ENCODE peak calls at places on chromosomes 11 and 22, in five cellular contexts. One of them, this sample, is unnamed.

GRCh38 chr11:47345890-47346563 is 6.5 kb downstream of the MYBPC3 start:
- DNase-seq in A549: no peak
- DNase-seq in HCT116: no peak
- DNase-seq in right lobe of liver: no peak
- DNase-seq in hepatocyte: no peak
- DNase-seq in this sample: no peak

GRCh38 chr11:45232341-45233080 is 53.6 kb downstream of the SYT13 start:
- DNase-seq in A549: no peak
- DNase-seq in hepatocyte: no peak
- DNase-seq in right lobe of liver: no peak
- DNase-seq in HCT116: no peak
- DNase-seq in this sample: no peak

GRCh38 chr11:109644158-109644557 is 222.2 kb downstream of the C11orf87 start:
- DNase-seq in right lobe of liver: no peak
- DNase-seq in HCT116: no peak
- DNase-seq in A549: no peak
- DNase-seq in hepatocyte: peak; percentile 20
- DNase-seq in this sample: no peak

GRCh38 chr22:19619144-19620009 is 94.9 kb upstream of the SEPTIN5 start:
- DNase-seq in HCT116: no peak
- DNase-seq in right lobe of liver: no peak
- DNase-seq in A549: no peak
- DNase-seq in hepatocyte: no peak
- DNase-seq in this sample: no peak

GRCh38 chr22:33544707-33545106 is 375.6 kb downstream of the LARGE1 start:
- DNase-seq in A549: no peak
- DNase-seq in hepatocyte: no peak
- DNase-seq in right lobe of liver: no peak
- DNase-seq in HCT116: no peak
- DNase-seq in this sample: no peak

GRCh38 chr11:128745296-128746183 is 51.7 kb downstream of the FLI1 start:
- DNase-seq in A549: no peak
- DNase-seq in hepatocyte: peak; percentile 22
- DNase-seq in HCT116: no peak
- DNase-seq in right lobe of liver: no peak
- DNase-seq in this sample: no peak

GRCh38 chr11:92717240-92717639 is 252.2 kb upstream of the MTNR1B start:
- DNase-seq in A549: no peak
- DNase-seq in hepatocyte: no peak
- DNase-seq in HCT116: no peak
- DNase-seq in right lobe of liver: no peak
- DNase-seq in this sample: peak; percentile 5

GRCh38 chr11:96155627-96156378 is 187.2 kb downstream of the MAML2 start:
- DNase-seq in hepatocyte: peak; percentile 85
- DNase-seq in A549: peak; percentile 51
- DNase-seq in right lobe of liver: no peak
- DNase-seq in HCT116: peak; percentile 27
- DNase-seq in this sample: peak; percentile 73

GRCh38 chr11:46238078-46238966 is 39.1 kb upstream of the CREB3L1 start:
- DNase-seq in HCT116: no peak
- DNase-seq in right lobe of liver: peak; percentile 65
- DNase-seq in hepatocyte: peak; percentile 81
- DNase-seq in A549: peak; percentile 60
- DNase-seq in this sample: peak; percentile 54

GRCh38 chr11:64998690-64999431 is 2.1 kb upstream of the BATF2 start:
- DNase-seq in HCT116: no peak
- DNase-seq in hepatocyte: peak; percentile 81
- DNase-seq in A549: peak; percentile 65
- DNase-seq in right lobe of liver: no peak
- DNase-seq in this sample: no peak
- H3K27ac ChIP-seq in HCT116: no peak overlapping the region
- H3K27ac ChIP-seq in hepatocyte: peak overlapping the region; percentile 99
- H3K27ac ChIP-seq in A549: peak overlapping the region; percentile 61
- H3K27ac ChIP-seq in right lobe of liver: no peak overlapping the region
- H3K27ac ChIP-seq in this sample: peak overlapping the region; percentile 30

GRCh38 chr11:15967166-15967565 is 389.2 kb downstream of the SOX6 start:
- DNase-seq in right lobe of liver: no peak
- DNase-seq in hepatocyte: peak; percentile 58
- DNase-seq in A549: peak; percentile 13
- DNase-seq in HCT116: no peak
- DNase-seq in this sample: peak; percentile 34
- TF ChIP-seq CTCF in right lobe of liver: no peak
- TF ChIP-seq CTCF in hepatocyte: no peak
- TF ChIP-seq CTCF in A549: no peak
- TF ChIP-seq CTCF in HCT116: no peak
- TF ChIP-seq CTCF in this sample: no peak

GRCh38 chr11:3051435-3052108 is 5.7 kb downstream of the CARS1 start:
- DNase-seq in hepatocyte: no peak
- DNase-seq in A549: no peak
- DNase-seq in HCT116: no peak
- DNase-seq in right lobe of liver: no peak
- DNase-seq in this sample: no peak
- H3K27ac ChIP-seq in hepatocyte: no peak overlapping the region
- H3K27ac ChIP-seq in A549: no peak overlapping the region
- H3K27ac ChIP-seq in HCT116: no peak overlapping the region
- H3K27ac ChIP-seq in right lobe of liver: no peak overlapping the region
- H3K27ac ChIP-seq in this sample: peak overlapping the region; percentile 87

GRCh38 chr11:75654314-75654713 is 14.5 kb downstream of the MAP6 start:
- DNase-seq in HCT116: no peak
- DNase-seq in hepatocyte: no peak
- DNase-seq in right lobe of liver: no peak
- DNase-seq in A549: no peak
- DNase-seq in this sample: peak; percentile 73

GRCh38 chr11:75653532-75653931 is 15.3 kb downstream of the MAP6 start:
- DNase-seq in A549: no peak
- DNase-seq in HCT116: no peak
- DNase-seq in hepatocyte: no peak
- DNase-seq in right lobe of liver: no peak
- DNase-seq in this sample: no peak

GRCh38 chr11:75655619-75656018 is 13.2 kb downstream of the MAP6 start:
- DNase-seq in hepatocyte: no peak
- DNase-seq in HCT116: no peak
- DNase-seq in A549: no peak
- DNase-seq in right lobe of liver: no peak
- DNase-seq in this sample: no peak

GRCh38 chr11:75652936-75653335 is 15.9 kb downstream of the MAP6 start:
- DNase-seq in hepatocyte: no peak
- DNase-seq in HCT116: no peak
- DNase-seq in right lobe of liver: no peak
- DNase-seq in A549: no peak
- DNase-seq in this sample: no peak

GRCh38 chr11:75656044-75656726 is 12.7 kb downstream of the MAP6 start:
- DNase-seq in hepatocyte: no peak
- DNase-seq in A549: no peak
- DNase-seq in HCT116: no peak
- DNase-seq in right lobe of liver: no peak
- DNase-seq in this sample: peak; percentile 34
- TF ChIP-seq CTCF in hepatocyte: no peak
- TF ChIP-seq CTCF in A549: no peak
- TF ChIP-seq CTCF in HCT116: no peak
- TF ChIP-seq CTCF in right lobe of liver: no peak
- TF ChIP-seq CTCF in this sample: no peak

GRCh38 chr11:57616595-57616994 is 19.1 kb downstream of the SERPING1 start:
- DNase-seq in HCT116: no peak
- DNase-seq in A549: no peak
- DNase-seq in right lobe of liver: peak; percentile 78
- DNase-seq in hepatocyte: no peak
- DNase-seq in this sample: no peak
- H3K27ac ChIP-seq in HCT116: no peak overlapping the region
- H3K27ac ChIP-seq in A549: no peak overlapping the region
- H3K27ac ChIP-seq in right lobe of liver: peak overlapping the region; percentile 79
- H3K27ac ChIP-seq in hepatocyte: no peak overlapping the region
- H3K27ac ChIP-seq in this sample: no peak overlapping the region

GRCh38 chr11:11620966-11621880 is 582 bp downstream of the GALNT18 start:
- DNase-seq in A549: peak; percentile 21
- DNase-seq in right lobe of liver: peak; percentile 61
- DNase-seq in hepatocyte: peak; percentile 61
- DNase-seq in HCT116: no peak
- DNase-seq in this sample: peak; percentile 14

GRCh38 chr11:11620251-11620965 is 1.4 kb downstream of the GALNT18 start:
- DNase-seq in hepatocyte: peak; percentile 60
- DNase-seq in right lobe of liver: peak; percentile 68
- DNase-seq in A549: peak; percentile 68
- DNase-seq in HCT116: peak; percentile 47
- DNase-seq in this sample: peak; percentile 51

GRCh38 chr11:11624206-11624605 is 2.4 kb upstream of the GALNT18 start:
- DNase-seq in HCT116: no peak
- DNase-seq in A549: no peak
- DNase-seq in hepatocyte: no peak
- DNase-seq in right lobe of liver: no peak
- DNase-seq in this sample: no peak

GRCh38 chr11:11622772-11623531 is 1.1 kb upstream of the GALNT18 start:
- DNase-seq in right lobe of liver: no peak
- DNase-seq in A549: no peak
- DNase-seq in HCT116: no peak
- DNase-seq in hepatocyte: peak; percentile 63
- DNase-seq in this sample: no peak

GRCh38 chr11:11621881-11622706 is at the start of gene GALNT18:
- DNase-seq in hepatocyte: peak; percentile 98
- DNase-seq in A549: peak; percentile 92
- DNase-seq in right lobe of liver: peak; percentile 96
- DNase-seq in HCT116: peak; percentile 81
- DNase-seq in this sample: peak; percentile 98
- TF ChIP-seq CTCF in hepatocyte: peak; percentile 53
- TF ChIP-seq CTCF in A549: peak; percentile 26
- TF ChIP-seq CTCF in right lobe of liver: peak; percentile 45
- TF ChIP-seq CTCF in HCT116: peak; percentile 42
- TF ChIP-seq CTCF in this sample: peak; percentile 44

GRCh38 chr22:45961679-45962430 is 15.1 kb downstream of the WNT7B start:
- DNase-seq in HCT116: no peak
- DNase-seq in right lobe of liver: no peak
- DNase-seq in A549: no peak
- DNase-seq in hepatocyte: no peak
- DNase-seq in this sample: no peak
- H3K27ac ChIP-seq in HCT116: no peak overlapping the region
- H3K27ac ChIP-seq in right lobe of liver: no peak overlapping the region
- H3K27ac ChIP-seq in A549: no peak overlapping the region
- H3K27ac ChIP-seq in hepatocyte: no peak overlapping the region
- H3K27ac ChIP-seq in this sample: peak overlapping the region; percentile 33

DNA sequence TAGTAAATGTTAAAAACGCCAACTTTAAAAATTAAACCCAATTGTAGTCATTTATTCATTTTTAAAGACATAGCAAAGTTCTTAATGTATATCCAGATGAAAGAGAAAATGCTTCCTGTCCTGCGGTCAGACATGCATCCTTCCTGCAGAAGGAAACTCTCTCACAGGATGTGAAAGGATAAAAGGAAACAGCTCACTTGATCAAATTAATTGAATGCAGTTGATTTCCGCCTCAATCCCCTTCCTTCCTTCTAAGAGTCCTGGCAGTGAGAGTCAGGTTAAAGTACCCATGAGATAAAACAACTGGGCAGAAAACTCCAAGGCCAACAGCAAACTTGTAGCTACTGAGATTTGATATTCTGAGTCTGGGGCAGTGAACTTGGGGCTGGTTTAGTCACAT is 38.5 kb downstream of the CWC15 start:
- DNase-seq in HCT116: no peak
- DNase-seq in hepatocyte: no peak
- DNase-seq in right lobe of liver: no peak
- DNase-seq in A549: no peak
- DNase-seq in this sample: no peak
- TF ChIP-seq CTCF in HCT116: no peak
- TF ChIP-seq CTCF in hepatocyte: no peak
- TF ChIP-seq CTCF in right lobe of liver: no peak
- TF ChIP-seq CTCF in A549: no peak
- TF ChIP-seq CTCF in this sample: no peak

GRCh38 chr22:22928666-22929380 is 41.2 kb downstream of the IGLL5 start:
- DNase-seq in HCT116: no peak
- DNase-seq in hepatocyte: peak; percentile 68
- DNase-seq in right lobe of liver: no peak
- DNase-seq in A549: no peak
- DNase-seq in this sample: peak; percentile 13
- H3K27ac ChIP-seq in HCT116: no peak overlapping the region
- H3K27ac ChIP-seq in hepatocyte: no peak overlapping the region
- H3K27ac ChIP-seq in right lobe of liver: no peak overlapping the region
- H3K27ac ChIP-seq in A549: no peak overlapping the region
- H3K27ac ChIP-seq in this sample: no peak overlapping the region

DNA sequence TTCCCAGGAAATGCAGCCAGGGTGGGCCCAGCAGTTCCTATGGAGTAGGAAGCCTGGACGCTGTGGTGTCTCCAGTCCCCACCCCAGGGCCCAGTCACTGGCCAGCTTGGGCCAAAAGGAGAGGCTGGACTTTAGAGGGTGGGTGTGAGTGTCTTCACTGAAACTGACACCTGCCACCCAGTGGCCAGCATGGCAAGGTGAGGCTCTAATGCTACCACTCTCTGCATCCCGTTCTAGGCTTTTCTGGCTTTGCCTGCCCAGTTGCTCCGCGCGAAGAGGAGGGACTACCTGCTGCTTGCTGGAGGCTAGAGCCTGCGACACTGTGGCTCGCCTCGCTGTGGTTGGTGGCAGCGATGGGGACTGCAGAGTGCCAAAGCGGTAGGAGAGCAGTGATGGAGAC is 35.4 kb downstream of the C22orf42 start:
- DNase-seq in right lobe of liver: no peak
- DNase-seq in hepatocyte: no peak
- DNase-seq in HCT116: no peak
- DNase-seq in A549: no peak
- DNase-seq in this sample: no peak
- TF ChIP-seq CTCF in right lobe of liver: peak; percentile 14
- TF ChIP-seq CTCF in hepatocyte: no peak
- TF ChIP-seq CTCF in HCT116: peak; percentile 59
- TF ChIP-seq CTCF in A549: peak; percentile 31
- TF ChIP-seq CTCF in this sample: no peak

This sample was measured in RWPE1.